ENCODE peak calls at places on chromosomes 12 and 14, in nine cellular contexts. U, P, M, Z, D, N, Y, I and T are unnamed samples.

GRCh38 chr12:68856510-68856909 is 48.5 kb downstream of the MDM2 start:
- DNase-seq in M (no peak), U (no peak), Z (no peak), I (no peak), D (no peak), N (no peak), P (no peak), Y (no peak), T (no peak)

GRCh38 chr14:101230161-101230850 is 326.8 kb upstream of the RTL1 start:
- DNase-seq in N (no peak), M (no peak), Y (no peak), D (no peak), P (peak), I (no peak), U (no peak), Z (no peak), T (no peak)

GRCh38 chr12:53236443-53237111 is 4.6 kb upstream of the RARG start:
- DNase-seq in Z (no peak), D (peak), U (no peak), M (no peak), Y (no peak), P (peak), I (no peak), N (peak), T (no peak)

GRCh38 chr14:51121096-51121495 is 26.2 kb upstream of the TRIM9 start:
- DNase-seq in Z (no peak), Y (no peak), U (no peak), I (no peak), D (no peak), N (no peak), P (no peak), M (no peak), T (no peak)

GRCh38 chr14:105394714-105395537 is 3.4 kb upstream of the TEX22 start:
- DNase-seq in N (no peak), P (no peak), I (no peak), M (no peak), Y (no peak), D (no peak), Z (no peak), U (no peak), T (no peak)

GRCh38 chr14:65239143-65239672 is 136.9 kb upstream of the MAX start:
- DNase-seq in D (no peak), U (no peak), Y (peak), M (peak), Z (no peak), I (peak), P (no peak), N (no peak), T (peak)

GRCh38 chr14:91367173-91368171 is 50.1 kb downstream of the CCDC88C start:
- DNase-seq in D (peak), P (peak), Y (peak), U (peak), N (peak), Z (no peak), M (no peak), I (no peak), T (peak)

GRCh38 chr12:48198619-48198973 is 4.5 kb downstream of the OR10AD1 start:
- DNase-seq in I (no peak), N (no peak), P (no peak), D (no peak), M (peak), Y (no peak), Z (no peak), U (peak), T (peak)

GRCh38 chr12:25957898-25958253 is 606 bp upstream of the RASSF8 start:
- DNase-seq in D (no peak), Y (peak), N (no peak), U (no peak), M (peak), Z (no peak), P (no peak), I (no peak), T (no peak)

GRCh38 chr12:113891167-113891692 is 74.9 kb downstream of the RBM19 start:
- DNase-seq in D (no peak), Y (no peak), Z (no peak), I (no peak), M (no peak), U (no peak), N (no peak), P (no peak), T (no peak)

GRCh38 chr12:65965358-65965757 is 141.1 kb downstream of the HMGA2 start:
- DNase-seq in M (no peak), D (no peak), I (no peak), U (no peak), Z (no peak), Y (peak), P (no peak), N (no peak), T (no peak)

GRCh38 chr12:51847830-51848727 is at the start of gene FIGNL2:
- DNase-seq in Z (no peak), N (no peak), U (no peak), M (peak), P (no peak), D (peak), I (no peak), Y (peak), T (no peak)

GRCh38 chr12:47755655-47756562 is 2.8 kb downstream of the RAPGEF3 start:
- DNase-seq in D (no peak), P (no peak), U (peak), Y (peak), I (no peak), Z (no peak), M (no peak), N (peak), T (peak)

GRCh38 chr12:64968989-64969819 is 144.8 kb downstream of the TBC1D30 start:
- DNase-seq in I (peak), M (no peak), P (no peak), D (no peak), Z (no peak), N (no peak), U (no peak), Y (peak), T (no peak)

GRCh38 chr12:25970082-25970481 is 11.6 kb downstream of the RASSF8 start:
- DNase-seq in Z (no peak), N (no peak), I (no peak), D (no peak), U (no peak), P (no peak), M (no peak), Y (no peak), T (no peak)

GRCh38 chr12:106282457-106283097 is 20.0 kb upstream of the TCP11L2 start:
- DNase-seq in N (peak), I (no peak), P (peak), M (peak), Z (peak), U (peak), D (peak), Y (no peak), T (peak)

GRCh38 chr12:26847431-26847830 is 14.4 kb upstream of the ITPR2 start:
- DNase-seq in I (no peak), Z (no peak), D (no peak), Y (peak), U (no peak), M (no peak), P (no peak), N (no peak), T (no peak)

GRCh38 chr14:51484491-51484890 is 167.2 kb upstream of the FRMD6 start:
- DNase-seq in I (no peak), N (no peak), D (no peak), U (no peak), M (no peak), Y (no peak), Z (no peak), P (no peak), T (no peak)

GRCh38 chr14:79451601-79452000 is 759.7 kb downstream of the DIO2 start:
- DNase-seq in M (no peak), I (no peak), P (no peak), Y (no peak), D (no peak), U (no peak), N (no peak), Z (no peak), T (no peak)

GRCh38 chr12:107454431-107454830 is 231.2 kb upstream of the PWP1 start:
- DNase-seq in D (no peak), N (no peak), M (no peak), I (no peak), P (no peak), U (no peak), Z (no peak), Y (no peak), T (no peak)

GRCh38 chr12:49017764-49018281 is 753 bp downstream of the PRKAG1 start:
- DNase-seq in Y (no peak), P (no peak), I (no peak), U (no peak), D (no peak), M (peak), N (no peak), Z (peak), T (peak)

GRCh38 chr12:56637621-56638020 is 7.5 kb upstream of the BAZ2A start:
- DNase-seq in U (no peak), D (no peak), Y (no peak), M (no peak), I (no peak), P (no peak), N (no peak), Z (no peak), T (no peak)

GRCh38 chr12:83826112-83826511 is 1086.5 kb downstream of the SLC6A15 start:
- DNase-seq in P (no peak), M (no peak), Y (peak), D (no peak), Z (peak), N (peak), U (peak), I (no peak), T (peak)

GRCh38 chr12:101570022-101570421 is 24.7 kb upstream of the MYBPC1 start:
- DNase-seq in P (no peak), D (no peak), I (peak), Z (no peak), U (no peak), N (no peak), M (no peak), Y (peak), T (peak)

GRCh38 chr12:65415826-65416225 is 137.3 kb downstream of the MSRB3 start:
- DNase-seq in D (no peak), M (no peak), I (no peak), U (no peak), N (no peak), Y (peak), Z (no peak), P (no peak), T (no peak)

GRCh38 chr12:120397827-120398563 is 29.0 kb upstream of the MSI1 start:
- DNase-seq in D (no peak), P (no peak), Z (no peak), U (peak), N (no peak), M (no peak), I (no peak), Y (no peak), T (peak)

GRCh38 chr14:55249423-55249822 is 21.8 kb upstream of the FBXO34 start:
- DNase-seq in Z (no peak), N (no peak), M (no peak), Y (peak), I (peak), D (no peak), P (no peak), U (no peak), T (no peak)

GRCh38 chr12:115451785-115452736 is 768.1 kb upstream of the TBX3 start:
- DNase-seq in Y (peak), I (no peak), Z (peak), U (peak), P (no peak), D (peak), N (no peak), M (peak), T (peak)

GRCh38 chr12:23760495-23760894 is 189.0 kb downstream of the SOX5 start:
- DNase-seq in P (no peak), N (no peak), Y (no peak), D (no peak), U (no peak), M (no peak), I (no peak), Z (no peak), T (no peak)

GRCh38 chr14:22976620-22977433 is 5.5 kb downstream of the AJUBA start:
- DNase-seq in D (no peak), Z (no peak), M (no peak), Y (peak), P (no peak), U (peak), N (no peak), I (no peak), T (peak)

GRCh38 chr12:115403689-115404088 is 719.7 kb upstream of the TBX3 start:
- DNase-seq in Y (no peak), Z (no peak), D (no peak), I (no peak), N (no peak), U (no peak), P (no peak), M (no peak), T (no peak)

GRCh38 chr12:56634242-56634836 is 4.2 kb upstream of the BAZ2A start:
- DNase-seq in I (no peak), Y (peak), U (peak), N (peak), M (no peak), P (peak), Z (peak), D (peak), T (peak)

GRCh38 chr12:42918387-42918786 is 328.8 kb upstream of the PRICKLE1 start:
- DNase-seq in N (no peak), D (no peak), Z (no peak), U (no peak), Y (no peak), M (no peak), P (no peak), I (no peak), T (no peak)

GRCh38 chr12:46259713-46260112 is 9.1 kb downstream of the SLC38A1 start:
- DNase-seq in Y (no peak), Z (no peak), I (no peak), N (no peak), M (no peak), D (no peak), U (no peak), P (no peak), T (no peak)

GRCh38 chr12:46858368-46858767 is 32.6 kb upstream of the SLC38A4 start:
- DNase-seq in N (no peak), P (no peak), I (no peak), U (no peak), M (no peak), Z (no peak), Y (peak), D (no peak), T (no peak)

GRCh38 chr14:91889477-91890211 is 22.3 kb upstream of the TC2N start:
- DNase-seq in Z (no peak), U (peak), P (no peak), Y (no peak), I (no peak), M (no peak), D (no peak), N (no peak), T (peak)

GRCh38 chr14:101762530-101763101 is 1.1 kb downstream of the PPP2R5C start:
- DNase-seq in Z (no peak), M (no peak), Y (no peak), N (no peak), I (no peak), U (no peak), P (no peak), D (no peak), T (no peak)